ENCODE peak calls at places on chromosome 12, in nine cellular contexts. P is heart right ventricle, O is fibroblast of the aortic adventitia, Y is progenitor cell of endocrine pancreas, B is heart left ventricle, W is glutamatergic neuron, M is thyroid gland, L is GM12865, K is upper lobe of right lung. N is an unnamed sample.

GRCh38 chr12:124386059-124386458 is 91.2 kb downstream of the RFLNA start:
- DNase-seq in B (peak; percentile 75), K (no peak), Y (no peak), O (peak; percentile 43), W (no peak), M (no peak), L (no peak), P (peak; percentile 64), N (no peak)

GRCh38 chr12:11581179-11581755 is 68.2 kb upstream of the ETV6 start:
- DNase-seq in W (peak; percentile 35), L (peak; percentile 87), O (peak; percentile 88), Y (peak; percentile 50), M (peak; percentile 66), P (peak; percentile 76), K (no peak), B (peak; percentile 54), N (peak; percentile 33)

GRCh38 chr12:32595251-32595650 is 83.8 kb upstream of the DNM1L start:
- DNase-seq in M (no peak), W (no peak), O (peak; percentile 41), B (no peak), K (no peak), L (no peak), Y (no peak), P (no peak), N (no peak)

GRCh38 chr12:19613051-19613535 is 173.8 kb downstream of the AEBP2 start:
- DNase-seq in P (no peak), O (no peak), K (no peak), Y (no peak), W (no peak), M (no peak), L (no peak), B (no peak), N (no peak)

GRCh38 chr12:87661770-87662402 is 367.3 kb downstream of the C12orf50 start:
- DNase-seq in Y (no peak), O (peak; percentile 40), W (no peak), M (no peak), L (no peak), P (no peak), K (no peak), B (no peak), N (no peak)

GRCh38 chr12:90987520-90987919 is 17.3 kb downstream of the EPYC start:
- DNase-seq in O (no peak), W (no peak), Y (no peak), L (no peak), M (no peak), P (no peak), B (no peak), K (no peak), N (no peak)

GRCh38 chr12:10405294-10405693 is 4.3 kb downstream of the KLRC4 start:
- DNase-seq in M (no peak), P (no peak), Y (no peak), W (no peak), O (no peak), K (no peak), B (no peak), L (no peak), N (no peak)

GRCh38 chr12:96510306-96510764 is 21.0 kb downstream of the CFAP54 start:
- DNase-seq in L (no peak), B (no peak), Y (no peak), P (peak; percentile 21), W (no peak), K (no peak), O (peak; percentile 72), M (peak; percentile 57), N (no peak)

GRCh38 chr12:108214486-108214885 is 85.4 kb downstream of the WSCD2 start:
- DNase-seq in O (peak; percentile 25), L (peak; percentile 37), M (no peak), W (no peak), K (no peak), Y (peak; percentile 72), B (peak; percentile 21), P (peak; percentile 27), N (peak; percentile 55)

GRCh38 chr12:110067531-110067930 is 19.2 kb upstream of the C12orf76 start:
- DNase-seq in K (no peak), W (no peak), P (no peak), O (no peak), Y (no peak), L (no peak), B (no peak), M (no peak), N (no peak)

GRCh38 chr12:52181757-52182156 is 10.1 kb downstream of the KRT80 start:
- DNase-seq in B (no peak), P (no peak), Y (no peak), W (peak; percentile 9), K (no peak), M (no peak), L (no peak), O (peak; percentile 58), N (no peak)

GRCh38 chr12:31728289-31728916 is 418 bp downstream of the AMN1 start:
- DNase-seq in B (peak; percentile 46), Y (no peak), O (no peak), P (peak; percentile 42), L (peak; percentile 64), K (no peak), M (peak; percentile 52), W (peak; percentile 43), N (no peak)

GRCh38 chr12:27840229-27840999 is 60.4 kb upstream of the MANSC4 start:
- DNase-seq in L (peak; percentile 35), B (no peak), O (peak; percentile 28), P (no peak), W (no peak), M (no peak), K (no peak), Y (no peak), N (no peak)
- TF ChIP-seq CTCF in L (peak; percentile 12), B (no peak), O (peak; percentile 64), P (no peak), W (no peak), M (no peak), K (peak; percentile 19), Y (peak; percentile 12), N (no peak)

GRCh38 chr12:3150820-3151590 is 73.8 kb downstream of the TSPAN9 start:
- DNase-seq in O (peak; percentile 69), M (no peak), Y (no peak), K (no peak), P (no peak), L (no peak), B (no peak), W (no peak), N (no peak)
- TF ChIP-seq CTCF in O (no peak), M (no peak), Y (no peak), K (no peak), P (no peak), L (no peak), B (no peak), W (no peak), N (no peak)

GRCh38 chr12:77204055-77204454 is 138.7 kb upstream of the E2F7 start:
- DNase-seq in Y (no peak), K (no peak), W (no peak), L (peak; percentile 4), B (no peak), M (no peak), P (no peak), O (no peak), N (no peak)

GRCh38 chr12:77202457-77203060 is 137.2 kb upstream of the E2F7 start:
- DNase-seq in B (no peak), K (no peak), L (no peak), O (peak; percentile 18), P (no peak), W (no peak), M (no peak), Y (no peak), N (no peak)
- TF ChIP-seq CTCF in B (no peak), K (no peak), L (no peak), O (no peak), P (no peak), W (no peak), M (no peak), Y (no peak), N (no peak)

GRCh38 chr12:41269056-41269455 is 80.9 kb downstream of the PDZRN4 start:
- DNase-seq in O (no peak), K (no peak), M (no peak), B (no peak), Y (no peak), P (no peak), L (no peak), W (no peak), N (no peak)

GRCh38 chr12:41264281-41264680 is 76.2 kb downstream of the PDZRN4 start:
- DNase-seq in K (no peak), M (no peak), W (no peak), B (no peak), P (no peak), L (no peak), Y (no peak), O (peak; percentile 7), N (no peak)
- TF ChIP-seq CTCF in K (peak; percentile 53), M (peak; percentile 55), W (peak; percentile 38), B (peak; percentile 34), P (peak; percentile 42), L (peak; percentile 5), Y (peak; percentile 56), O (peak; percentile 26), N (no peak)

DNA sequence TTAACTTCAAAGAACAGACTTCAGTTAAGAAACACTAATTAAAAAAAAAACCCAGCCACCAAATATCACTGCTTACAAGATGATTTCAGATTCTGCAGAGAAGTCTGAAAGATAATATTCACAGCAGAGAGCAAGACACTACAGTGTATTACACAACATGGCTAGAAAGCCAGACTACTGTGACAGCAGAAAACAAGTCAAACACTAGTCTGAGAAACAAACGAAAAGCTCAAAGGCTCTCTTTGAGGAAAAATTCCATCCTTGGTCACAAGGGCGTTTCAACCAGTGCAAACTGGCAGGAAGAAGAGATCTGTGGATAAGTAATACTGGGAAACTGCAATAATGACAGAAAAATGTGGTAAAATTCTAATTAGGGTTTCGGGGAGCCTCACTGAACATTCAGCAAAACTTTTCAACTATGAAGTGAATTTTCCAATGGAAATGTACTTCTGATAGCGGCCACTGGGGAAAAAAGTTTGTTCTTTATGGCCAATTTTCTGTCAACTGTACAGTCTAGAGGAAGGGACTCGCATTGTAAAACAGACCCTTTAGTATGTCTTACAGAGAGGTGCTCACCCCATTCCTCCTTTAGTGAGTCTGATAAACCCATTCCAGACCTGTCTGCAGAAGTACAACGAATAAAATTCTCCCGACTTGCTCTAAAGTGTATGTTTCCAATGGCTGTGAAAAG is 50.4 kb downstream of the ACADS start:
- DNase-seq in B (no peak), M (no peak), L (no peak), O (peak; percentile 16), Y (no peak), K (no peak), P (no peak), W (no peak), N (no peak)
- TF ChIP-seq CTCF in B (no peak), M (peak; percentile 24), L (peak; percentile 0), O (peak; percentile 26), Y (peak; percentile 24), K (peak; percentile 14), P (no peak), W (peak; percentile 56), N (no peak)